ENCODE peak calls at places on chromosomes 12 and 14, in five cellular contexts. T is HCT116, D is HepG2, I is GM12878, M is SK-N-SH. K is an unnamed sample.

GRCh38 chr12:131994589-131994988 is 44.8 kb downstream of the EP400 start:
- DNase-seq in I (peak), D (no peak), M (no peak), T (no peak), K (no peak)

GRCh38 chr14:91237219-91237618 is 7.3 kb downstream of the GPR68 start:
- DNase-seq in T (no peak), I (no peak), M (no peak), D (no peak), K (no peak)

GRCh38 chr14:71720978-71721624 is 211.1 kb upstream of the RGS6 start:
- DNase-seq in D (peak), T (peak), I (peak), M (peak), K (peak)

GRCh38 chr12:1890810-1891209 is 27.6 kb downstream of the CACNA2D4 start:
- DNase-seq in D (no peak), I (no peak), M (peak), T (no peak), K (no peak)

GRCh38 chr12:123705935-123706334 is 6.2 kb upstream of the ATP6V0A2 start:
- DNase-seq in D (peak), T (peak), I (no peak), M (peak), K (peak)

GRCh38 chr14:105889666-105890473 is 363.5 kb downstream of the TMEM121 start:
- DNase-seq in T (no peak), D (no peak), I (no peak), M (peak), K (peak)

GRCh38 chr12:52175411-52176350 is 16.1 kb downstream of the KRT80 start:
- DNase-seq in D (peak), T (no peak), I (no peak), M (peak), K (no peak)

GRCh38 chr12:131273291-131273845 is 319.7 kb downstream of the ADGRD1 start:
- DNase-seq in D (no peak), M (no peak), T (no peak), I (no peak), K (no peak)

GRCh38 chr12:126481688-126482087 is 1416.5 kb downstream of the AACS start:
- DNase-seq in T (no peak), M (no peak), I (no peak), D (no peak), K (no peak)

GRCh38 chr14:34436118-34436905 is 25.7 kb downstream of the SPTSSA start:
- DNase-seq in I (no peak), D (peak), T (no peak), M (no peak), K (no peak)

GRCh38 chr14:95021588-95021987 is 135.7 kb downstream of the DICER1 start:
- DNase-seq in M (no peak), T (no peak), I (no peak), D (no peak), K (no peak)

GRCh38 chr12:19034937-19035336 is 94.6 kb upstream of the PLEKHA5 start:
- DNase-seq in D (no peak), M (no peak), T (no peak), I (no peak), K (no peak)

GRCh38 chr12:126780343-126780742 is 1486.6 kb upstream of the TMEM132C start:
- DNase-seq in I (no peak), D (no peak), M (no peak), T (no peak), K (peak)

GRCh38 chr12:132729541-132730320 is 19.1 kb downstream of the PGAM5 start:
- DNase-seq in D (no peak), M (peak), I (no peak), T (no peak), K (no peak)

GRCh38 chr14:35883677-35884293 is 57.6 kb downstream of the BRMS1L start:
- DNase-seq in T (no peak), M (peak), I (no peak), D (peak), K (no peak)

GRCh38 chr12:54414191-54414525 is 4.9 kb downstream of the ITGA5 start:
- DNase-seq in I (no peak), D (no peak), M (no peak), T (no peak), K (no peak)

GRCh38 chr14:32693114-32693513 is 245.6 kb upstream of the NPAS3 start:
- DNase-seq in M (no peak), I (no peak), T (no peak), D (no peak), K (no peak)

GRCh38 chr14:86654558-86655184 is 1124.7 kb downstream of the FLRT2 start:
- DNase-seq in D (peak), I (no peak), M (peak), T (peak), K (peak)

GRCh38 chr12:76688001-76688400 is 75.9 kb upstream of the ZDHHC17 start:
- DNase-seq in M (peak), T (no peak), D (no peak), I (no peak), K (no peak)

GRCh38 chr12:127728285-127728684 is 538.7 kb upstream of the TMEM132C start:
- DNase-seq in D (no peak), T (no peak), I (no peak), M (no peak), K (no peak)

GRCh38 chr12:59937148-59937547 is 341.3 kb downstream of the SLC16A7 start:
- DNase-seq in M (no peak), D (no peak), I (no peak), T (no peak), K (no peak)

GRCh38 chr14:36226164-36226563 is 49.6 kb upstream of the PTCSC3 start:
- DNase-seq in T (no peak), M (no peak), I (no peak), D (no peak), K (no peak)

GRCh38 chr12:96140110-96140509 is 54.1 kb upstream of the ELK3 start:
- DNase-seq in T (no peak), M (no peak), I (no peak), D (no peak), K (no peak)

GRCh38 chr14:23640524-23641141 is 4.5 kb downstream of the DHRS2 start:
- DNase-seq in M (peak), D (peak), I (no peak), T (no peak), K (no peak)
- TF ChIP-seq YY1 in M (no peak), D (no peak), I (no peak), T (no peak), K (no peak)

GRCh38 chr12:57724936-57725740 is 13.4 kb downstream of the AGAP2 start:
- DNase-seq in D (no peak), M (no peak), T (no peak), I (no peak), K (no peak)
- TF ChIP-seq ZBTB33 in D (no peak), M (no peak), T (no peak), I (no peak), K (no peak)

GRCh38 chr12:79844693-79845092 is 90.2 kb downstream of the PPP1R12A start:
- DNase-seq in M (no peak), D (peak), I (no peak), T (peak), K (peak)
- TF ChIP-seq YY1 in M (no peak), D (no peak), I (no peak), T (no peak), K (no peak)

GRCh38 chr14:57420986-57421385 is 30.6 kb downstream of the NAA30 start:
- DNase-seq in M (no peak), T (no peak), I (no peak), D (no peak), K (no peak)
- TF ChIP-seq ZBTB33 in M (no peak), T (no peak), I (no peak), D (no peak), K (no peak)

DNA sequence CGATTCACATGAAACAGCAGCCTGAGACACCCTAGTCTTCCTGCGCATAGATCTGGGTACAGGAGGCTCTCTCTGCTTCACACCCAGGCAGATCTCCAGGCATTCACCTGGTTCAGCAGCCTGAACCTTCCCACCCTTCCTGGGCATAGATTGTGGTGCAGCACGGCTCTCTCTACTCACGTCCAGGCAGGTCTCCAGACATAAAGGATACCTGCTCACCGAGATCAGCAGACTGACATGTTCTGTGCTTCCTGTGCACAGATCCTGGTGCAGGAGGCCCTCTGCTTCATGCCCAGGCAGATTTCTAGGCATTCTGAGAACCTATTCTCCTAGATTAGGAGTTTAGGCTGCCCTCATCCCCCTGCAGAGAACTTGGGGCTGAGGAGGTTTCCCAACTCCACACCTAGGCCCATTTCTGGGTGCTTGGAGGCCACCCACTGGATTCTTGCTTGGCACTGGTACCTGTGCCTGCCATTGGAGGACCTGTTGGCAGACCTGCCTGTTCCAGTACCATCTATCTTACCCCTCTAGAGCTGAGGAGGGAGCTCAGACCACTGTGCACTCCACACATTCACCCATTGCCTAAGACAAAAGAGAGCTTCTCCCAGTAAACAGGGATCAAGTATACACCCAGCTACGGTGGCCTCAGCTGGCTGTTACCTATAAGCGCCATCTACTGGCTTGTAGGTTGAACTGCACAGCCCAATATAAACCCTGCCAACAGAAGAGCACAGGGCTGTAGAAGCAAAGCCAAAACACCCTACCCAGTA is 28.0 kb upstream of the GARIN6 start:
- DNase-seq in I (no peak), M (peak), D (peak), T (peak), K (peak)
- TF ChIP-seq YY1 in I (peak), M (no peak), D (no peak), T (no peak), K (no peak)

GRCh38 chr12:15794836-15795235 is 5.6 kb upstream of the EPS8 start:
- DNase-seq in D (no peak), T (no peak), I (no peak), M (no peak), K (no peak)
- TF ChIP-seq ZBTB33 in D (no peak), T (no peak), I (no peak), M (no peak), K (no peak)

GRCh38 chr12:27013606-27014084 is 539 bp downstream of the TM7SF3 start:
- DNase-seq in T (no peak), D (no peak), M (no peak), I (no peak), K (peak)

GRCh38 chr12:27014859-27015729 is 910 bp upstream of the TM7SF3 start:
- DNase-seq in M (no peak), I (no peak), T (no peak), D (no peak), K (peak)

GRCh38 chr12:27014085-27014858 is at the start of gene TM7SF3:
- DNase-seq in T (peak), M (peak), I (peak), D (peak), K (peak)

GRCh38 chr12:27012239-27012981 is 1.8 kb downstream of the TM7SF3 start:
- DNase-seq in D (peak), M (no peak), T (no peak), I (no peak), K (no peak)

DNA sequence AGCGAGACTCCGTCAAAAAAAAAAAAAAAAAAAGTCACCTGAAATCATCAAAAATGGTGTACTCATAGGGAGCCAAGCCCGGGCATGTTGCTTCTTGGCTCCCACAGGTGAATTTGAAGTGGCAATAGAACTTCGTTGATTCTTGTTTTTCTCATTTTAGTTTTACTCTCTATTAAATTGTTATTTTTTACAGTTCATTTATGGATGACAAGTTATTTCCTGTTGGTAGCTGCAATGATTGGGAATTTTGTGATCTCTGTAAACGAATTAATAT is 1.3 kb downstream of the TM7SF3 start:
- DNase-seq in I (no peak), T (no peak), D (no peak), M (no peak), K (no peak)
- TF ChIP-seq YY1 in I (no peak), T (no peak), D (no peak), M (no peak), K (no peak)

DNA sequence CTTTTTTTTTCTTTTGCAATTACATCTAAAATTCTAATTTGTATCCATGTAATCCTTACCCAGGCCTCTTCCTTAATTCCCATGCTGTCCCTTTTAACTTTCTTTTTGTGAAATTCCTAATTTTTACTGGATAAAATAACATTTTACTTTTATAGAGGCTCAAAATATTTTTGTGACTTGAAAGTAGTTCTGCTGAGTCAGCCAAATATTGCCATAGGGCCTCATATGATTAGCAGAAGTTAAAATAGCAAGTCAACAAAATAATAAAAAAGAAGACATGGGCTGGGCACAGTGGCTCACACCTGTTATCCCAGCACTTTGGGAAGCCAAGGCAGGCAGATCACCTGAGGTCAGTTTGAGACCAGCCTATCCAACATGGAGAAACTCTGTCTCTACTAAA is 2.0 kb downstream of the C3AR1 start:
- DNase-seq in I (no peak), T (no peak), M (no peak), D (no peak), K (no peak)
- TF ChIP-seq ZBTB33 in I (no peak), T (no peak), M (no peak), D (no peak), K (no peak)

GRCh38 chr12:47972895-47973294 is 9.5 kb downstream of the TMEM106C start:
- DNase-seq in T (no peak), M (no peak), D (no peak), I (no peak), K (no peak)
- TF ChIP-seq YY1 in T (no peak), M (no peak), D (no peak), I (no peak), K (no peak)